ENCODE peak calls at places on chromosomes 1 and 21, in five cellular contexts. One of them, this sample, is unnamed.

GRCh38 chr1:18776777-18777176 is 82.7 kb downstream of the TAS1R2 start:
- DNase-seq in GM06990: no peak
- DNase-seq in lower leg skin: no peak
- DNase-seq in choroid plexus epithelial cell: no peak
- DNase-seq in astrocyte of the spinal cord: no peak
- DNase-seq in this sample: no peak

GRCh38 chr1:218217040-218217439 is 68.1 kb upstream of the RRP15 start:
- DNase-seq in GM06990: no peak
- DNase-seq in lower leg skin: no peak
- DNase-seq in choroid plexus epithelial cell: no peak
- DNase-seq in astrocyte of the spinal cord: no peak
- DNase-seq in this sample: no peak

GRCh38 chr1:233945573-233945972 is 41.1 kb downstream of the SLC35F3 start:
- DNase-seq in GM06990: no peak
- DNase-seq in lower leg skin: no peak
- DNase-seq in choroid plexus epithelial cell: no peak
- DNase-seq in astrocyte of the spinal cord: peak
- DNase-seq in this sample: no peak

GRCh38 chr1:156508955-156509234 is 8.3 kb upstream of the MEF2D start:
- DNase-seq in GM06990: no peak
- DNase-seq in lower leg skin: no peak
- DNase-seq in choroid plexus epithelial cell: no peak
- DNase-seq in astrocyte of the spinal cord: no peak
- DNase-seq in this sample: no peak

GRCh38 chr1:19083081-19083480 is 126.6 kb upstream of the IFFO2 start:
- DNase-seq in GM06990: no peak
- DNase-seq in lower leg skin: peak
- DNase-seq in choroid plexus epithelial cell: peak
- DNase-seq in astrocyte of the spinal cord: peak
- DNase-seq in this sample: no peak

GRCh38 chr1:247210062-247210385 is 38.2 kb upstream of the ZNF124 start:
- DNase-seq in GM06990: no peak
- DNase-seq in lower leg skin: no peak
- DNase-seq in choroid plexus epithelial cell: peak
- DNase-seq in astrocyte of the spinal cord: peak
- DNase-seq in this sample: no peak

GRCh38 chr1:175597969-175598765 is 145.2 kb downstream of the TNR start:
- DNase-seq in GM06990: peak
- DNase-seq in lower leg skin: no peak
- DNase-seq in choroid plexus epithelial cell: peak
- DNase-seq in astrocyte of the spinal cord: peak
- DNase-seq in this sample: peak

GRCh38 chr1:160081261-160081936 is at the start of gene KCNJ9:
- DNase-seq in GM06990: no peak
- DNase-seq in lower leg skin: no peak
- DNase-seq in choroid plexus epithelial cell: no peak
- DNase-seq in astrocyte of the spinal cord: no peak
- DNase-seq in this sample: no peak

GRCh38 chr1:115478933-115479551 is 141.0 kb upstream of the NGF start:
- DNase-seq in GM06990: no peak
- DNase-seq in lower leg skin: peak
- DNase-seq in choroid plexus epithelial cell: no peak
- DNase-seq in astrocyte of the spinal cord: no peak
- DNase-seq in this sample: no peak

GRCh38 chr1:101022294-101022693 is 3.3 kb downstream of the DPH5 start:
- DNase-seq in GM06990: no peak
- DNase-seq in lower leg skin: no peak
- DNase-seq in choroid plexus epithelial cell: peak
- DNase-seq in astrocyte of the spinal cord: peak
- DNase-seq in this sample: peak

GRCh38 chr1:98496246-98496995 is 165.1 kb upstream of the SNX7 start:
- DNase-seq in GM06990: no peak
- DNase-seq in lower leg skin: no peak
- DNase-seq in choroid plexus epithelial cell: no peak
- DNase-seq in astrocyte of the spinal cord: no peak
- DNase-seq in this sample: no peak

GRCh38 chr1:245715970-245716369 is 561.2 kb downstream of the KIF26B start:
- DNase-seq in GM06990: no peak
- DNase-seq in lower leg skin: no peak
- DNase-seq in choroid plexus epithelial cell: peak
- DNase-seq in astrocyte of the spinal cord: peak
- DNase-seq in this sample: peak

GRCh38 chr21:38460171-38460742 is 38.0 kb downstream of the ERG start:
- DNase-seq in GM06990: no peak
- DNase-seq in lower leg skin: no peak
- DNase-seq in choroid plexus epithelial cell: peak
- DNase-seq in astrocyte of the spinal cord: peak
- DNase-seq in this sample: no peak
- TF ChIP-seq CTCF in GM06990: no peak
- TF ChIP-seq CTCF in lower leg skin: no peak
- TF ChIP-seq CTCF in choroid plexus epithelial cell: no peak
- TF ChIP-seq CTCF in astrocyte of the spinal cord: no peak
- TF ChIP-seq CTCF in this sample: no peak

GRCh38 chr1:96580920-96581319 is 140.7 kb upstream of the PTBP2 start:
- DNase-seq in GM06990: no peak
- DNase-seq in lower leg skin: no peak
- DNase-seq in choroid plexus epithelial cell: no peak
- DNase-seq in astrocyte of the spinal cord: no peak
- DNase-seq in this sample: no peak
- H3K4me3 ChIP-seq in GM06990: no peak
- H3K4me3 ChIP-seq in lower leg skin: no peak
- H3K4me3 ChIP-seq in choroid plexus epithelial cell: no peak
- H3K4me3 ChIP-seq in astrocyte of the spinal cord: no peak
- H3K4me3 ChIP-seq in this sample: no peak

GRCh38 chr1:26889580-26890466 is at the start of gene GPN2:
- DNase-seq in GM06990: peak
- DNase-seq in lower leg skin: peak
- DNase-seq in choroid plexus epithelial cell: peak
- DNase-seq in astrocyte of the spinal cord: peak
- DNase-seq in this sample: peak
- TF ChIP-seq CTCF in GM06990: no peak
- TF ChIP-seq CTCF in lower leg skin: no peak
- TF ChIP-seq CTCF in choroid plexus epithelial cell: no peak
- TF ChIP-seq CTCF in astrocyte of the spinal cord: no peak
- TF ChIP-seq CTCF in this sample: no peak

DNA sequence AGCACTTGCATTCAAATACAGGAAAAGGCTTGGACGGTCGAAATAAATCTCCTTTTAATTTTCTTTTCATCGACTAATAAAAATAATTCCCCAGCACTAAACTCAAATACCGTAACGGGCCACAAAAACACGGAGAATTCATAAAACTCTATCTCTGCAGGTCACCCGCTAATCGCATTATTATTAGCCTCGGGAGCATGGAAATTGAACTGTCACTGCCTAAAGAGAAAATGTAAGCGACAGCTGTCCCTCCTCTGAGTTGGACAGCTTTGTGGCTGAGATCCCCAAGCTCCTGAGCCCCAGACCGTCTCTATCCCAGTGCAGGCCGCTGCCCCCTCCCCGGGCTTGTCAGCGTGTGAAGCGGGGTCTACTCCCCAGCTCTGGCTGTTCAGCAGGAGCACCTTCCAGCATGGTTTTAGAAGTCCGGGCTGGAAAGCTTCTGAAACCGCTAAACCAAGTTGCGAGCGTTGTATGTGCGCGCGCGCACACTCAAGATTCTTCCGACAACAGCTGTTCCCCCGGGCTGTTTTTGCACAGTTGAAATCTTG is 1.8 kb downstream of the TBX15 start:
- DNase-seq in GM06990: no peak
- DNase-seq in lower leg skin: no peak
- DNase-seq in choroid plexus epithelial cell: peak
- DNase-seq in astrocyte of the spinal cord: no peak
- DNase-seq in this sample: no peak
- H3K4me3 ChIP-seq in GM06990: no peak
- H3K4me3 ChIP-seq in lower leg skin: peak
- H3K4me3 ChIP-seq in choroid plexus epithelial cell: peak
- H3K4me3 ChIP-seq in astrocyte of the spinal cord: peak
- H3K4me3 ChIP-seq in this sample: no peak

This sample was measured in fibroblast of villous mesenchyme.